ENCODE peak calls at places on chromosomes 11 and 22, in four cellular contexts. D, I, R and J are unnamed samples.

GRCh38 chr11:127677813-127678212 is 677.2 kb upstream of the KIRREL3 start:
- DNase-seq in I (no peak), R (no peak), D (no peak), J (no peak)

GRCh38 chr11:68684385-68685356 is at the start of gene GAL:
- DNase-seq in I (peak), D (peak), R (no peak), J (no peak)

GRCh38 chr11:116697639-116698038 is 75.1 kb downstream of the BUD13 start:
- DNase-seq in I (no peak), D (peak), R (no peak), J (no peak)

GRCh38 chr22:29147241-29147919 is 58.3 kb upstream of the EMID1 start:
- DNase-seq in D (no peak), R (no peak), I (no peak), J (no peak)

GRCh38 chr22:22884010-22884887 is 3.4 kb upstream of the IGLL5 start:
- DNase-seq in I (peak), R (peak), D (peak), J (peak)

GRCh38 chr22:44366372-44367310 is 53.9 kb upstream of the SHISAL1 start:
- DNase-seq in I (no peak), R (no peak), D (no peak), J (no peak)

GRCh38 chr11:58788355-58789023 is 56.0 kb downstream of the GLYATL2 start:
- DNase-seq in I (peak), D (peak), R (peak), J (peak)

GRCh38 chr22:44890416-44891292 is 119.2 kb downstream of the PHF21B start:
- DNase-seq in R (no peak), I (no peak), D (no peak), J (no peak)

GRCh38 chr11:125514336-125515101 is 18.5 kb upstream of the FEZ1 start:
- DNase-seq in R (no peak), D (no peak), I (no peak), J (peak)

GRCh38 chr11:6576471-6577373 is 26.7 kb downstream of the RRP8 start:
- DNase-seq in R (no peak), D (no peak), I (no peak), J (no peak)

GRCh38 chr22:29647954-29648737 is 44.7 kb downstream of the NF2 start:
- DNase-seq in D (no peak), I (no peak), R (no peak), J (no peak)

GRCh38 chr11:62337682-62338181 is 484 bp downstream of the ASRGL1 start:
- DNase-seq in D (peak), R (peak), I (peak), J (no peak)

GRCh38 chr11:18265949-18266348 is at the start of gene SAA1:
- DNase-seq in D (no peak), I (no peak), R (no peak), J (no peak)

GRCh38 chr11:67997460-67997921 is 6.4 kb downstream of the UNC93B1 start:
- DNase-seq in D (no peak), I (no peak), R (no peak), J (no peak)

GRCh38 chr11:12525466-12526055 is 148.2 kb downstream of the PARVA start:
- DNase-seq in I (no peak), D (no peak), R (no peak), J (no peak)

GRCh38 chr22:25884121-25884520 is 142.1 kb downstream of the MYO18B start:
- DNase-seq in R (no peak), D (no peak), I (no peak), J (no peak)

GRCh38 chr22:35357883-35358621 is 22.8 kb upstream of the HMOX1 start:
- DNase-seq in R (no peak), I (no peak), D (no peak), J (no peak)

GRCh38 chr11:126318642-126319373 is 14.9 kb downstream of the DCPS start:
- DNase-seq in I (no peak), D (no peak), R (no peak), J (no peak)

GRCh38 chr11:122981388-122982264 is at the start of gene BSX:
- DNase-seq in D (peak), R (peak), I (peak), J (no peak)

GRCh38 chr22:23219787-23220484 is 39.6 kb downstream of the BCR start:
- DNase-seq in I (no peak), R (no peak), D (no peak), J (peak)

GRCh38 chr22:35392357-35392756 is 7.6 kb upstream of the MCM5 start:
- DNase-seq in R (no peak), I (no peak), D (no peak), J (no peak)

GRCh38 chr22:38202437-38203089 is 769 bp downstream of the MAFF start:
- DNase-seq in I (peak), D (peak), R (peak), J (no peak)

GRCh38 chr22:33051960-33052839 is 6.0 kb downstream of the SYN3 start:
- DNase-seq in D (no peak), R (no peak), I (peak), J (no peak)

GRCh38 chr22:41969110-41969646 is at the start of gene SEPTIN3:
- DNase-seq in I (peak), D (no peak), R (no peak), J (no peak)

GRCh38 chr11:72618801-72619200 is 55.4 kb downstream of the PDE2A start:
- DNase-seq in I (peak), R (no peak), D (no peak), J (no peak)

GRCh38 chr22:50600541-50600940 is at the start of gene MAPK8IP2:
- DNase-seq in I (peak), D (no peak), R (peak), J (no peak)

GRCh38 chr11:117796456-117797428 is at the start of gene DSCAML1:
- DNase-seq in R (no peak), D (peak), I (peak), J (no peak)